ENCODE peak calls at places on chromosome 1, in nine cellular contexts. One of them, this sample, is unnamed.

GRCh38 chr1:169487561-169487960 is 1.8 kb upstream of the SLC19A2 start:
- DNase-seq in heart left ventricle: no peak
- DNase-seq in dermis microvascular lymphatic vessel endothelial cell: no peak
- DNase-seq in amniotic stem cell: no peak
- DNase-seq in BJ: no peak
- DNase-seq in NCI-H2081 treated with DMSO at 0.1 percent for 48 hours: no peak
- DNase-seq in globus pallidus: no peak
- DNase-seq in HEK293T: no peak
- DNase-seq in DMS 273 treated with DMSO at 0.1 percent for 48 hours: no peak
- DNase-seq in this sample: no peak

GRCh38 chr1:31639543-31639942 is 5.1 kb downstream of the PEF1 start:
- DNase-seq in HEK293T: no peak
- DNase-seq in dermis microvascular lymphatic vessel endothelial cell: no peak
- DNase-seq in amniotic stem cell: no peak
- DNase-seq in globus pallidus: no peak
- DNase-seq in DMS 273 treated with DMSO at 0.1 percent for 48 hours: no peak
- DNase-seq in NCI-H2081 treated with DMSO at 0.1 percent for 48 hours: no peak
- DNase-seq in heart left ventricle: no peak
- DNase-seq in BJ: no peak
- DNase-seq in this sample: no peak

GRCh38 chr1:235516862-235517446 is 12.7 kb upstream of the B3GALNT2 start:
- DNase-seq in BJ: no peak
- DNase-seq in HEK293T: no peak
- DNase-seq in amniotic stem cell: no peak
- DNase-seq in dermis microvascular lymphatic vessel endothelial cell: no peak
- DNase-seq in NCI-H2081 treated with DMSO at 0.1 percent for 48 hours: no peak
- DNase-seq in heart left ventricle: no peak
- DNase-seq in DMS 273 treated with DMSO at 0.1 percent for 48 hours: no peak
- DNase-seq in globus pallidus: no peak
- DNase-seq in this sample: no peak

GRCh38 chr1:29875557-29876028 is 639.3 kb downstream of the PTPRU start:
- DNase-seq in dermis microvascular lymphatic vessel endothelial cell: peak; percentile 97
- DNase-seq in BJ: no peak
- DNase-seq in DMS 273 treated with DMSO at 0.1 percent for 48 hours: peak; percentile 62
- DNase-seq in globus pallidus: no peak
- DNase-seq in amniotic stem cell: no peak
- DNase-seq in heart left ventricle: peak; percentile 29
- DNase-seq in NCI-H2081 treated with DMSO at 0.1 percent for 48 hours: peak; percentile 74
- DNase-seq in HEK293T: no peak
- DNase-seq in this sample: no peak

GRCh38 chr1:6275826-6276764 is 15.2 kb upstream of the GPR153 start:
- DNase-seq in BJ: peak; percentile 68
- DNase-seq in heart left ventricle: peak; percentile 78
- DNase-seq in HEK293T: no peak
- DNase-seq in NCI-H2081 treated with DMSO at 0.1 percent for 48 hours: no peak
- DNase-seq in DMS 273 treated with DMSO at 0.1 percent for 48 hours: peak; percentile 86
- DNase-seq in dermis microvascular lymphatic vessel endothelial cell: no peak
- DNase-seq in amniotic stem cell: peak; percentile 32
- DNase-seq in globus pallidus: no peak
- DNase-seq in this sample: no peak

GRCh38 chr1:15425961-15426360 is 12.3 kb upstream of the CTRC start:
- DNase-seq in globus pallidus: no peak
- DNase-seq in DMS 273 treated with DMSO at 0.1 percent for 48 hours: no peak
- DNase-seq in dermis microvascular lymphatic vessel endothelial cell: no peak
- DNase-seq in amniotic stem cell: no peak
- DNase-seq in NCI-H2081 treated with DMSO at 0.1 percent for 48 hours: no peak
- DNase-seq in heart left ventricle: no peak
- DNase-seq in BJ: no peak
- DNase-seq in HEK293T: no peak
- DNase-seq in this sample: no peak

GRCh38 chr1:55402117-55402516 is 187.0 kb upstream of the USP24 start:
- DNase-seq in BJ: peak; percentile 29
- DNase-seq in heart left ventricle: no peak
- DNase-seq in amniotic stem cell: peak; percentile 50
- DNase-seq in DMS 273 treated with DMSO at 0.1 percent for 48 hours: no peak
- DNase-seq in NCI-H2081 treated with DMSO at 0.1 percent for 48 hours: no peak
- DNase-seq in dermis microvascular lymphatic vessel endothelial cell: no peak
- DNase-seq in globus pallidus: no peak
- DNase-seq in HEK293T: no peak
- DNase-seq in this sample: peak; percentile 31

GRCh38 chr1:227731696-227732585 is 3.2 kb downstream of the JMJD4 start:
- DNase-seq in HEK293T: no peak
- DNase-seq in globus pallidus: no peak
- DNase-seq in DMS 273 treated with DMSO at 0.1 percent for 48 hours: no peak
- DNase-seq in NCI-H2081 treated with DMSO at 0.1 percent for 48 hours: no peak
- DNase-seq in amniotic stem cell: no peak
- DNase-seq in BJ: no peak
- DNase-seq in dermis microvascular lymphatic vessel endothelial cell: no peak
- DNase-seq in heart left ventricle: no peak
- DNase-seq in this sample: no peak

GRCh38 chr1:22264464-22265330 is 121.8 kb upstream of the WNT4 start:
- DNase-seq in DMS 273 treated with DMSO at 0.1 percent for 48 hours: no peak
- DNase-seq in dermis microvascular lymphatic vessel endothelial cell: no peak
- DNase-seq in HEK293T: no peak
- DNase-seq in globus pallidus: no peak
- DNase-seq in BJ: no peak
- DNase-seq in heart left ventricle: no peak
- DNase-seq in NCI-H2081 treated with DMSO at 0.1 percent for 48 hours: no peak
- DNase-seq in amniotic stem cell: no peak
- DNase-seq in this sample: no peak

GRCh38 chr1:11790880-11791715 is 14.7 kb downstream of the MTHFR start:
- DNase-seq in DMS 273 treated with DMSO at 0.1 percent for 48 hours: no peak
- DNase-seq in heart left ventricle: peak; percentile 95
- DNase-seq in NCI-H2081 treated with DMSO at 0.1 percent for 48 hours: no peak
- DNase-seq in HEK293T: no peak
- DNase-seq in BJ: peak; percentile 81
- DNase-seq in globus pallidus: peak; percentile 76
- DNase-seq in dermis microvascular lymphatic vessel endothelial cell: peak; percentile 88
- DNase-seq in amniotic stem cell: no peak
- DNase-seq in this sample: no peak

GRCh38 chr1:178241057-178241456 is 147.2 kb downstream of the RASAL2 start:
- DNase-seq in NCI-H2081 treated with DMSO at 0.1 percent for 48 hours: no peak
- DNase-seq in amniotic stem cell: peak; percentile 23
- DNase-seq in BJ: no peak
- DNase-seq in HEK293T: no peak
- DNase-seq in heart left ventricle: no peak
- DNase-seq in DMS 273 treated with DMSO at 0.1 percent for 48 hours: no peak
- DNase-seq in globus pallidus: no peak
- DNase-seq in dermis microvascular lymphatic vessel endothelial cell: peak; percentile 24
- DNase-seq in this sample: no peak

GRCh38 chr1:177585492-177586220 is 384.2 kb downstream of the SEC16B start:
- DNase-seq in globus pallidus: no peak
- DNase-seq in heart left ventricle: no peak
- DNase-seq in HEK293T: no peak
- DNase-seq in BJ: peak; percentile 31
- DNase-seq in DMS 273 treated with DMSO at 0.1 percent for 48 hours: no peak
- DNase-seq in amniotic stem cell: no peak
- DNase-seq in dermis microvascular lymphatic vessel endothelial cell: no peak
- DNase-seq in NCI-H2081 treated with DMSO at 0.1 percent for 48 hours: no peak
- DNase-seq in this sample: no peak

GRCh38 chr1:43276673-43277072 is 6.9 kb downstream of the TMEM125 start:
- DNase-seq in NCI-H2081 treated with DMSO at 0.1 percent for 48 hours: no peak
- DNase-seq in globus pallidus: no peak
- DNase-seq in amniotic stem cell: no peak
- DNase-seq in dermis microvascular lymphatic vessel endothelial cell: no peak
- DNase-seq in DMS 273 treated with DMSO at 0.1 percent for 48 hours: no peak
- DNase-seq in BJ: no peak
- DNase-seq in HEK293T: no peak
- DNase-seq in heart left ventricle: no peak
- DNase-seq in this sample: no peak

This sample was measured in T1000.